ENCODE peak calls at places on chromosomes 12 and 14, in nine cellular contexts. P, B, R, V, M, I, K, D and L are unnamed samples.

GRCh38 chr12:19437996-19438395 is 1.3 kb upstream of the AEBP2 start:
- DNase-seq in P (peak; percentile 39), B (no peak), R (no peak), V (no peak), M (no peak), I (no peak), K (no peak), D (no peak), L (peak; percentile 30)

GRCh38 chr12:2415568-2415944 is 362.8 kb downstream of the CACNA1C start:
- DNase-seq in P (no peak), B (no peak), R (no peak), V (no peak), M (no peak), I (no peak), K (no peak), D (no peak), L (no peak)

GRCh38 chr14:103404920-103405319 is 19.7 kb downstream of the MARK3 start:
- DNase-seq in P (no peak), B (no peak), R (peak; percentile 34), V (peak; percentile 79), M (no peak), I (peak; percentile 14), K (peak; percentile 38), D (no peak), L (no peak)

GRCh38 chr12:19183121-19183838 is 53.7 kb downstream of the PLEKHA5 start:
- DNase-seq in P (no peak), B (no peak), R (no peak), V (peak; percentile 50), M (no peak), I (no peak), K (no peak), D (no peak), L (no peak)

GRCh38 chr12:99259040-99259934 is 388.3 kb upstream of the GARIN6 start:
- DNase-seq in P (no peak), B (no peak), R (no peak), V (peak; percentile 0), M (peak; percentile 25), I (no peak), K (no peak), D (no peak), L (no peak)

GRCh38 chr12:108633534-108634224 is at the start of gene SELPLG:
- DNase-seq in P (no peak), B (peak; percentile 71), R (peak; percentile 65), V (no peak), M (no peak), I (peak; percentile 75), K (no peak), D (peak; percentile 86), L (no peak)

GRCh38 chr12:11901687-11902524 is 168.8 kb upstream of the BCL2L14 start:
- DNase-seq in P (no peak), B (no peak), R (no peak), V (no peak), M (no peak), I (no peak), K (no peak), D (peak; percentile 38), L (no peak)

GRCh38 chr14:35333347-35333730 is 41.2 kb downstream of the PSMA6 start:
- DNase-seq in P (no peak), B (no peak), R (no peak), V (no peak), M (no peak), I (peak; percentile 61), K (no peak), D (no peak), L (no peak)

GRCh38 chr12:92244036-92244435 is 98.4 kb upstream of the BTG1 start:
- DNase-seq in P (no peak), B (peak; percentile 40), R (no peak), V (peak; percentile 68), M (no peak), I (no peak), K (peak; percentile 54), D (no peak), L (no peak)

GRCh38 chr12:71708658-71709057 is 22.8 kb downstream of the TMEM19 start:
- DNase-seq in P (no peak), B (no peak), R (no peak), V (no peak), M (no peak), I (no peak), K (no peak), D (no peak), L (peak; percentile 77)

GRCh38 chr14:22226381-22226780 is 362.6 kb downstream of the DAD1 start:
- DNase-seq in P (no peak), B (no peak), R (no peak), V (no peak), M (peak; percentile 53), I (no peak), K (no peak), D (no peak), L (peak; percentile 54)

DNA sequence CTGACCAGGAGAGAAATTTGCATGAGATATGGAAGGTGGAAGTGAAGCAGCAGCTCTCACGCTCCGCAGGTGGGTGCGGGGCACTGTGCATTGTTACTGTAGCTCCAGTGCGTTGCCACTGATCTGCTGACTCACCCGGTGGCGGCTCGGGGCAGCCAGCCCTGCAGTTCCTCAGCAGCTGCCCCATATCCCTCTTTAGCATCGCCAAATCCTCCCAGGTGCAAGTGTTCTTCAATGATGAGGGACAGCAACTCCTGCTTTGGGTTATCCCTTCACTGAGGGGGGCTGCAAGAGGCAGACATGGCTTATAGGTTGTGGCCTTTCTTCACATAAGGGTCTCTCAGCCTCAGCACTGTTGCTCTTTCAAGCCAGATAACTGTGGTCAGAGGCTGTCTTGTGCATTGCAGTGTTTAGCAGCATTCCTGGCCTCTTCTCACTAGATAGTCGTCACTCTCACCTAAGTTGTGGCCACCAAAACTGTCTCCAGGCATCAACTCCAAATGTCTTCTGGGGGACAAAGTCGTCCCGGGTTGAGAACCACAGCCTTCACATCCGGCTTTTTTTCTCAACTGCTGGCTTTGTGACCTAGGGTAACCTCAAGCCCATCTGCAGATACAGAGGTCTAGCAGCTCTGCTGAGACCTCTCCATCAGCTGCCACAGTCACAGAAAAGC is 180.8 kb downstream of the EFCAB11 start:
- DNase-seq in P (no peak), B (no peak), R (peak; percentile 46), V (peak; percentile 33), M (peak; percentile 50), I (no peak), K (no peak), D (peak; percentile 55), L (peak; percentile 61)
- TF ChIP-seq CTCF in P (no peak), B (no peak), R (no peak), V (no peak), M (no peak), I (no peak), K (no peak), D (no peak), L (no peak)

DNA sequence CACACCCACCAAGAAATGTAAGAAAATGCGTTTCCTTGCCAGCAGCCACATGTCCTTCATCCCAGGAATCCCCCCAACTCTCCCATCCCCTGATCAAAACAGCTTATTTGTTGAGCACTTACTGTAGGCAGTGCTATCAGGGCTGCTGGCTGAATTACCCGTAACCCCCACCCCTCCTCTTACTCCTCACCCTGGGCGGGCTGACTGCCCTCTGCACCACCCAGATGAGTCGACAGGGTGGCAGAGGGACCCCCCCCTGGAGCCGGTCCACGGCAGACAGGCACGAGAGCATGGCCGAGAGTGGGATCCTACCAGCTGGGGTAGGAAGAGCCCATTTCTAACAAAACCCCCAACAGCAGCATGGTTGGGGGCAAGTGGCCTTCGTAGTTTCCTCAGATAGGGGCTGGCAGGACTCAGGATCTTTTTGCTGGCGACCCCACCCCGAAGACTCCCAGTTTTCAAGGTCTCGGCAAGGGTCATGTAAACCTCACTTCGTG is 1.1 kb upstream of the RHOF start:
- DNase-seq in P (no peak), B (no peak), R (no peak), V (no peak), M (no peak), I (peak; percentile 54), K (no peak), D (no peak), L (no peak)
- TF ChIP-seq CTCF in P (no peak), B (no peak), R (no peak), V (no peak), M (no peak), I (no peak), K (no peak), D (no peak), L (no peak)

DNA sequence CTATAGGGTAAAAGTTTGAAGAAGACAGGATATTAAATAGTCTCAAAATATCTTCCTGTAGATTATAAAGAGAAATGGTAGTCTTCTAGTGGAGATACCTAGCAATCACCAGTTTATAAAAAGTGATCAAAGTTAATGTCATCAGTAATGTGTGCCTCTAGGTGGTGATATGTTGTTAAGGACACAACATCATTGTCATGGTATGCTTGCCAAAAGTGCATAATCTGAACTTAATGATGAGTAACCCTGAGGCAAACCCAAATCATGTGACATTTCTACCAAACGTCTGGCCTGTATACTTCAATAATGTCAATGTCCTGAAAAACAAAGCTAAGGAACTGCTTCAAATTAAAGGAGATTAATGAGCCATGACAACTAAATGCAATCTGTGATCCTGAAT is 214.7 kb downstream of the PHLDA1 start:
- DNase-seq in P (no peak), B (no peak), R (no peak), V (peak; percentile 76), M (peak; percentile 80), I (no peak), K (no peak), D (no peak), L (peak; percentile 75)
- TF ChIP-seq CTCF in P (no peak), B (no peak), R (peak; percentile 18), V (no peak), M (no peak), I (peak; percentile 12), K (no peak), D (no peak), L (no peak)

GRCh38 chr14:99554184-99554583 is 49.8 kb downstream of the CCDC85C start:
- DNase-seq in P (no peak), B (no peak), R (peak; percentile 54), V (no peak), M (no peak), I (no peak), K (no peak), D (no peak), L (no peak)

GRCh38 chr14:99550387-99550992 is 53.5 kb downstream of the CCDC85C start:
- DNase-seq in P (no peak), B (no peak), R (no peak), V (no peak), M (no peak), I (no peak), K (no peak), D (no peak), L (no peak)

GRCh38 chr14:99552021-99552553 is 51.9 kb downstream of the CCDC85C start:
- DNase-seq in P (no peak), B (no peak), R (no peak), V (no peak), M (no peak), I (no peak), K (no peak), D (no peak), L (no peak)

GRCh38 chr14:99551034-99551922 is 52.7 kb downstream of the CCDC85C start:
- DNase-seq in P (no peak), B (no peak), R (no peak), V (no peak), M (no peak), I (no peak), K (no peak), D (no peak), L (no peak)

DNA sequence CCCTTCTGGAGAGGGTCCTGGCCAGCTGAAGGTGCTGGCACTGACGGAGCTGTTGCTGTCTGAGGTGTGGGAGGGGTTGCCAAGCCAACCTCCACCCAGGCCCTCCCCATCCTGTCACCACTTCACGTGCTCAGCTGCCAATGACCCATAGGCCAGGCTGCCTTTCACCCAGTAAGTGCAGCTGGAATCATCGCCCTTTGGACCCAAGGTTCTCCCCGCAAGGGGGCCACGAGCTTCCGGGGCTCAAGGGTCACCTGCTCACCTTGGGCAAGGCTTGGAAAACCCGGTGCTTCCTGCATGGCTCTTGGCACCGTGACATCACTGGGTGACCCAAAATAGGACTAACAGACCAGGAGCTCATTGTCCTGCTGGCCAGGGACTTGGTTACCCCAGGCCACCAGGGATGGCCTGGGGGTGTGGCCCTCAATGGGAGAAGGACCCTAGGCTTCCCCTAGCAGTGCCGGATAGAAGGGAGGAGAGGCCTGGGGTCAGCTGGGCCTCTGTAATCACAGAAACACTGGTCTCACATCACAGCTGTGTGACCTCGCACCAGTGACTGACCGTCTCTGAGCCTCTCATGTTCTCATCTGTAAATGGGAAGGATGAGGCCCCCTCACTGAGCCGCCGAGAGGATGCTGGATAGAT is 51.3 kb downstream of the CCDC85C start:
- DNase-seq in P (no peak), B (no peak), R (peak; percentile 44), V (no peak), M (no peak), I (peak; percentile 45), K (no peak), D (no peak), L (no peak)
- TF ChIP-seq CTCF in P (no peak), B (no peak), R (no peak), V (no peak), M (no peak), I (no peak), K (no peak), D (no peak), L (no peak)